ENCODE peak calls at places on chromosomes 5 and 9, in ten cellular contexts. One of them, this sample, is unnamed.

GRCh38 chr9:16058131-16058549 is 505.3 kb downstream of the CCDC171 start:
- DNase-seq in IMR-90: peak; percentile 86
- DNase-seq in neural crest cell: no peak
- DNase-seq in transverse colon: no peak
- DNase-seq in HFFc6: peak; percentile 46
- DNase-seq in Peyer's patch: no peak
- DNase-seq in GM20000: peak; percentile 32
- DNase-seq in breast epithelium: no peak
- DNase-seq in H9: no peak
- DNase-seq in OCI-LY7: no peak
- DNase-seq in this sample: no peak

GRCh38 chr9:71519098-71519497 is 249.2 kb downstream of the CEMIP2 start:
- DNase-seq in IMR-90: no peak
- DNase-seq in neural crest cell: no peak
- DNase-seq in transverse colon: no peak
- DNase-seq in HFFc6: no peak
- DNase-seq in Peyer's patch: no peak
- DNase-seq in GM20000: no peak
- DNase-seq in breast epithelium: no peak
- DNase-seq in H9: no peak
- DNase-seq in OCI-LY7: no peak
- DNase-seq in this sample: no peak

GRCh38 chr5:160174780-160175437 is 54.4 kb upstream of the FABP6 start:
- DNase-seq in IMR-90: no peak
- DNase-seq in neural crest cell: no peak
- DNase-seq in transverse colon: no peak
- DNase-seq in HFFc6: no peak
- DNase-seq in Peyer's patch: no peak
- DNase-seq in GM20000: no peak
- DNase-seq in breast epithelium: no peak
- DNase-seq in H9: no peak
- DNase-seq in OCI-LY7: no peak
- DNase-seq in this sample: no peak

GRCh38 chr5:105288946-105289345 is 1726.4 kb upstream of the NUDT12 start:
- DNase-seq in IMR-90: no peak
- DNase-seq in neural crest cell: no peak
- DNase-seq in transverse colon: no peak
- DNase-seq in HFFc6: no peak
- DNase-seq in Peyer's patch: no peak
- DNase-seq in GM20000: no peak
- DNase-seq in breast epithelium: no peak
- DNase-seq in H9: no peak
- DNase-seq in OCI-LY7: no peak
- DNase-seq in this sample: no peak

GRCh38 chr9:23731373-23731772 is 94.7 kb downstream of the ELAVL2 start:
- DNase-seq in IMR-90: no peak
- DNase-seq in neural crest cell: no peak
- DNase-seq in transverse colon: no peak
- DNase-seq in HFFc6: no peak
- DNase-seq in Peyer's patch: no peak
- DNase-seq in GM20000: no peak
- DNase-seq in breast epithelium: no peak
- DNase-seq in H9: no peak
- DNase-seq in OCI-LY7: no peak
- DNase-seq in this sample: no peak

GRCh38 chr9:33524431-33524947 is 438 bp downstream of the ANKRD18B start:
- DNase-seq in IMR-90: no peak
- DNase-seq in neural crest cell: peak; percentile 13
- DNase-seq in transverse colon: no peak
- DNase-seq in HFFc6: no peak
- DNase-seq in Peyer's patch: no peak
- DNase-seq in GM20000: peak; percentile 19
- DNase-seq in breast epithelium: no peak
- DNase-seq in H9: peak; percentile 35
- DNase-seq in OCI-LY7: no peak
- DNase-seq in this sample: no peak

GRCh38 chr9:87585456-87585855 is 87.8 kb downstream of the DAPK1 start:
- DNase-seq in IMR-90: no peak
- DNase-seq in neural crest cell: no peak
- DNase-seq in transverse colon: no peak
- DNase-seq in HFFc6: no peak
- DNase-seq in Peyer's patch: no peak
- DNase-seq in GM20000: no peak
- DNase-seq in breast epithelium: no peak
- DNase-seq in H9: no peak
- DNase-seq in OCI-LY7: no peak
- DNase-seq in this sample: no peak

GRCh38 chr5:123367739-123368138 is 55.5 kb downstream of the CEP120 start:
- DNase-seq in IMR-90: peak; percentile 32
- DNase-seq in neural crest cell: no peak
- DNase-seq in transverse colon: no peak
- DNase-seq in HFFc6: peak; percentile 15
- DNase-seq in Peyer's patch: no peak
- DNase-seq in GM20000: no peak
- DNase-seq in breast epithelium: no peak
- DNase-seq in H9: no peak
- DNase-seq in OCI-LY7: peak; percentile 38
- DNase-seq in this sample: no peak

GRCh38 chr5:106140101-106140500 is 1530.6 kb downstream of the EFNA5 start:
- DNase-seq in IMR-90: peak; percentile 50
- DNase-seq in neural crest cell: no peak
- DNase-seq in transverse colon: no peak
- DNase-seq in HFFc6: no peak
- DNase-seq in Peyer's patch: no peak
- DNase-seq in GM20000: no peak
- DNase-seq in breast epithelium: no peak
- DNase-seq in H9: no peak
- DNase-seq in OCI-LY7: no peak
- DNase-seq in this sample: no peak

GRCh38 chr5:77876862-77877502 is 100.8 kb upstream of the TBCA start:
- DNase-seq in IMR-90: peak; percentile 18
- DNase-seq in neural crest cell: no peak
- DNase-seq in transverse colon: no peak
- DNase-seq in HFFc6: no peak
- DNase-seq in Peyer's patch: no peak
- DNase-seq in GM20000: no peak
- DNase-seq in breast epithelium: no peak
- DNase-seq in H9: no peak
- DNase-seq in OCI-LY7: no peak
- DNase-seq in this sample: no peak

GRCh38 chr9:101442248-101443136 is 6.9 kb upstream of the ALDOB start:
- DNase-seq in IMR-90: no peak
- DNase-seq in neural crest cell: no peak
- DNase-seq in transverse colon: no peak
- DNase-seq in HFFc6: no peak
- DNase-seq in Peyer's patch: no peak
- DNase-seq in GM20000: no peak
- DNase-seq in breast epithelium: no peak
- DNase-seq in H9: no peak
- DNase-seq in OCI-LY7: no peak
- DNase-seq in this sample: no peak

DNA sequence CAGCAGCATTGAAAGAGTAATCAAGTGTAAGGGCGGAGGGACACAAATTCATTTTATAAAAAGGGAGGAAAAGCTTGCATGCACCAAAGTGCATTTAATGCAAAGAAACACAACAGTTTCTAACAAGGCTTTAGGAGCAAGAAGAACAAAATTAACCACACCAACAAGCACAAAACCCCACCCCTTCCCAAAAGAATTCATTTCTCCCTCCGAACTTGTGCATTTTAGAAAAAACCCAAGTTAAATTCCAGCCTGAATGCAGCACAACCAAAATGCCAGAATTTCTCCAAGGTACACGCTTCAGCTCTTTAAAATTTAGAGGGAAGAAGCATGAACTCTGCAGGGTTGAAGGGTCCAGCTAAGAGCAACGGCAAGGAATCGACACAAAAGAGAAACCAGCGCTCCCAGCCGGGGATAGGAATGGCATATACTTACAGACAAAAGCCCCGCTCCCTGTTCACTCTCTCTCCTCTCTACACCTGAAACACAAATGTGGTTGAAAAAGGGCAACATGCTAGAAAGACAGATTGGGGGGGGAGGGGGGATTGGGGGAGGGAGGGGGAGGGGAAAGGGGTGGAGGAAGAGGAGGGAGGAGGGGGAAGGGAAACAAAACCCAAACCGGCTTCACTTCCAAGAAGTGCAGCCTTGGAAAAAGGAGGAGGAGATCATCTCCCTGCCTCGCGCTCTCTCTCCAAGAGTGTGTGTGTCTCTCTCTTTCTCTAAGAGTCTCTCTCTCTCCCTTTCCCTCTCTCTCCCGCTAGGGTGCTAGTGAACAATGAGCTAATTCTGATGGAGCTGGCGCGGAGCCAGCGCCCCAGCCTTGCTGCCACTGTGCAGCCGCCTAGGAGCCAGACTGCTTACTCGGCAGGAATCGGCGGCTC is at the start of gene NREP:
- DNase-seq in IMR-90: peak; percentile 97
- DNase-seq in neural crest cell: peak; percentile 62
- DNase-seq in transverse colon: peak; percentile 86
- DNase-seq in HFFc6: peak; percentile 98
- DNase-seq in Peyer's patch: peak; percentile 88
- DNase-seq in GM20000: peak; percentile 82
- DNase-seq in breast epithelium: peak; percentile 86
- DNase-seq in H9: peak; percentile 77
- DNase-seq in OCI-LY7: peak; percentile 90
- DNase-seq in this sample: peak; percentile 19
- TF ChIP-seq CTCF in IMR-90: peak; percentile 59
- TF ChIP-seq CTCF in neural crest cell: peak; percentile 58
- TF ChIP-seq CTCF in transverse colon: peak; percentile 68
- TF ChIP-seq CTCF in HFFc6: peak; percentile 55
- TF ChIP-seq CTCF in Peyer's patch: no peak
- TF ChIP-seq CTCF in GM20000: no peak
- TF ChIP-seq CTCF in breast epithelium: peak; percentile 66
- TF ChIP-seq CTCF in H9: peak; percentile 30
- TF ChIP-seq CTCF in OCI-LY7: peak; percentile 42
- TF ChIP-seq CTCF in this sample: peak; percentile 36

GRCh38 chr5:81192351-81192750 is 40.8 kb upstream of the CKMT2 start:
- DNase-seq in IMR-90: no peak
- DNase-seq in neural crest cell: no peak
- DNase-seq in transverse colon: no peak
- DNase-seq in HFFc6: no peak
- DNase-seq in Peyer's patch: no peak
- DNase-seq in GM20000: no peak
- DNase-seq in breast epithelium: no peak
- DNase-seq in H9: peak; percentile 49
- DNase-seq in OCI-LY7: no peak
- DNase-seq in this sample: no peak
- TF ChIP-seq CTCF in IMR-90: no peak
- TF ChIP-seq CTCF in neural crest cell: no peak
- TF ChIP-seq CTCF in transverse colon: no peak
- TF ChIP-seq CTCF in HFFc6: no peak
- TF ChIP-seq CTCF in Peyer's patch: no peak
- TF ChIP-seq CTCF in GM20000: no peak
- TF ChIP-seq CTCF in breast epithelium: no peak
- TF ChIP-seq CTCF in H9: peak; percentile 49
- TF ChIP-seq CTCF in OCI-LY7: no peak
- TF ChIP-seq CTCF in this sample: no peak

GRCh38 chr9:37198034-37198718 is 77.8 kb downstream of the ZCCHC7 start:
- DNase-seq in IMR-90: no peak
- DNase-seq in neural crest cell: no peak
- DNase-seq in transverse colon: no peak
- DNase-seq in HFFc6: no peak
- DNase-seq in Peyer's patch: no peak
- DNase-seq in GM20000: no peak
- DNase-seq in breast epithelium: no peak
- DNase-seq in H9: no peak
- DNase-seq in OCI-LY7: no peak
- DNase-seq in this sample: no peak

GRCh38 chr9:37200572-37201005 is 80.2 kb downstream of the ZCCHC7 start:
- DNase-seq in IMR-90: peak; percentile 70
- DNase-seq in neural crest cell: no peak
- DNase-seq in transverse colon: no peak
- DNase-seq in HFFc6: peak; percentile 63
- DNase-seq in Peyer's patch: no peak
- DNase-seq in GM20000: no peak
- DNase-seq in breast epithelium: no peak
- DNase-seq in H9: no peak
- DNase-seq in OCI-LY7: no peak
- DNase-seq in this sample: no peak

GRCh38 chr9:37198831-37199230 is 78.5 kb downstream of the ZCCHC7 start:
- DNase-seq in IMR-90: no peak
- DNase-seq in neural crest cell: no peak
- DNase-seq in transverse colon: no peak
- DNase-seq in HFFc6: no peak
- DNase-seq in Peyer's patch: no peak
- DNase-seq in GM20000: no peak
- DNase-seq in breast epithelium: no peak
- DNase-seq in H9: no peak
- DNase-seq in OCI-LY7: peak; percentile 88
- DNase-seq in this sample: no peak

GRCh38 chr9:37202091-37202490 is 81.7 kb downstream of the ZCCHC7 start:
- DNase-seq in IMR-90: no peak
- DNase-seq in neural crest cell: no peak
- DNase-seq in transverse colon: no peak
- DNase-seq in HFFc6: no peak
- DNase-seq in Peyer's patch: no peak
- DNase-seq in GM20000: no peak
- DNase-seq in breast epithelium: no peak
- DNase-seq in H9: no peak
- DNase-seq in OCI-LY7: no peak
- DNase-seq in this sample: no peak

DNA sequence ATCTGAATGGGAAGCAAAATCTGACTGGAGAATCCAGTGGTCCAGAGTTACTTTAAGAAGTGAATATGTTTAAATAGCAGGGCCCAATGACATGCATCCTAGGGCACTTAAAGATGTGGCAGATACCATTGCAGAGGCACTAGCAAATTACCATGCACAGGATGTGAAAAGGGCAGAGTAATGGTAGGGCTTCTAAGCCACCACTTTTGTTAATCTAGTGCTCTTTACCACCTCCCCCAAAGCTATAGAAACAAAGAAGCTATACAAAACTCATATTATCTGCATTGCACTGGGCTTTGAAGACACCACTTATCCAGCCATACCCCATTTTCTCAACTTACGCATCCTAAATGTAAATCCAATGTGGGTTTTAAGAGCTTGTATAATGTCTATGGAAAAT is 81.2 kb downstream of the ZCCHC7 start:
- DNase-seq in IMR-90: no peak
- DNase-seq in neural crest cell: no peak
- DNase-seq in transverse colon: no peak
- DNase-seq in HFFc6: no peak
- DNase-seq in Peyer's patch: no peak
- DNase-seq in GM20000: no peak
- DNase-seq in breast epithelium: no peak
- DNase-seq in H9: no peak
- DNase-seq in OCI-LY7: peak; percentile 72
- DNase-seq in this sample: no peak
- TF ChIP-seq CTCF in IMR-90: no peak
- TF ChIP-seq CTCF in neural crest cell: no peak
- TF ChIP-seq CTCF in transverse colon: no peak
- TF ChIP-seq CTCF in HFFc6: no peak
- TF ChIP-seq CTCF in Peyer's patch: no peak
- TF ChIP-seq CTCF in GM20000: no peak
- TF ChIP-seq CTCF in breast epithelium: no peak
- TF ChIP-seq CTCF in H9: no peak
- TF ChIP-seq CTCF in OCI-LY7: no peak
- TF ChIP-seq CTCF in this sample: no peak

DNA sequence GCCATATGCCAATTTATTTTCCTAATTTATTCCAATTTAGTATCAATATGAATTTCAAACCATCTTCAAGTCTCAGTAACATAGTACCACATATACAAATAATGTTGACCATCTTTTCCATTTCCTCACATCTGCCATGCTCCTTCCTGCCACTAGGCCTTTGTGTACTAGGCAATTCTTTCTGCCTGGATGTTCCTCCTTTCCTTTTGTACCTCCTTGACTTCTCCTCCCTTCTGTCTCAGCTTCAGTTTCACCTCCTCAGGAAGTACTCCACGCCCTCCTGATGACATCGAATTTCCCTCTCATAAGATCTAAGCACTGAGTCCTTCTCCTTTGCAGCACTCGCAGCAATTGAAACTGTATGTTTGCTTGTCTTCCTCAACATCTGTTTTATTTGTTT is 53.9 kb downstream of the MEF2C start:
- DNase-seq in IMR-90: no peak
- DNase-seq in neural crest cell: no peak
- DNase-seq in transverse colon: no peak
- DNase-seq in HFFc6: no peak
- DNase-seq in Peyer's patch: no peak
- DNase-seq in GM20000: no peak
- DNase-seq in breast epithelium: no peak
- DNase-seq in H9: no peak
- DNase-seq in OCI-LY7: peak; percentile 39
- DNase-seq in this sample: no peak
- TF ChIP-seq CTCF in IMR-90: no peak
- TF ChIP-seq CTCF in neural crest cell: peak; percentile 50
- TF ChIP-seq CTCF in transverse colon: peak; percentile 39
- TF ChIP-seq CTCF in HFFc6: peak; percentile 58
- TF ChIP-seq CTCF in Peyer's patch: peak; percentile 28
- TF ChIP-seq CTCF in GM20000: no peak
- TF ChIP-seq CTCF in breast epithelium: no peak
- TF ChIP-seq CTCF in H9: peak; percentile 51
- TF ChIP-seq CTCF in OCI-LY7: peak; percentile 66
- TF ChIP-seq CTCF in this sample: no peak